ENCODE peak calls at places on chromosomes 12 and 14, in eight cellular contexts. D is transverse colon, L is IMR-90, W is HCT116, K is tibial artery, B is right atrium auricular region, F is OCI-LY7, E is upper lobe of left lung. O is an unnamed sample.

GRCh38 chr12:12922191-12922616 is 29.8 kb downstream of the GPRC5D start:
- DNase-seq in E (no peak), B (peak; percentile 81), K (peak; percentile 79), D (no peak), L (peak; percentile 76), F (no peak), W (no peak), O (peak; percentile 17)

GRCh38 chr12:45518516-45519235 is 210.8 kb upstream of the ARID2 start:
- DNase-seq in K (no peak), B (no peak), E (no peak), L (no peak), F (no peak), W (no peak), D (no peak), O (no peak)

GRCh38 chr12:74317078-74317581 is 220.5 kb upstream of the ATXN7L3B start:
- DNase-seq in L (no peak), B (no peak), E (no peak), D (no peak), K (no peak), W (no peak), F (peak; percentile 4), O (peak; percentile 74)

GRCh38 chr14:92496458-92496857 is 17.1 kb upstream of the RIN3 start:
- DNase-seq in B (no peak), D (no peak), W (no peak), E (no peak), L (no peak), K (no peak), F (no peak), O (no peak)

GRCh38 chr12:57129311-57130288 is 1.3 kb downstream of the LRP1 start:
- DNase-seq in F (no peak), B (peak; percentile 89), D (peak; percentile 38), K (peak; percentile 82), L (no peak), W (no peak), E (no peak), O (peak; percentile 64)

GRCh38 chr14:104794099-104794498 is 1.4 kb downstream of the AKT1 start:
- DNase-seq in B (no peak), L (peak; percentile 66), W (no peak), D (peak; percentile 68), E (peak; percentile 82), F (peak; percentile 39), K (no peak), O (no peak)

GRCh38 chr12:123808167-123808566 is 46.1 kb downstream of the DNAH10 start:
- DNase-seq in L (peak; percentile 7), F (no peak), K (no peak), B (no peak), W (peak; percentile 6), E (no peak), D (no peak), O (peak; percentile 51)

GRCh38 chr14:99946652-99947489 is 118.4 kb upstream of the EVL start:
- DNase-seq in D (peak; percentile 35), E (no peak), K (no peak), B (no peak), L (no peak), F (peak; percentile 44), W (no peak), O (peak; percentile 77)

GRCh38 chr12:52212701-52213540 is 20.1 kb upstream of the KRT7 start:
- DNase-seq in K (peak; percentile 13), L (no peak), W (no peak), F (no peak), D (no peak), B (no peak), E (no peak), O (no peak)

GRCh38 chr12:66036317-66036716 is 94.2 kb downstream of the LLPH start:
- DNase-seq in F (no peak), D (no peak), K (peak; percentile 22), B (no peak), W (peak; percentile 82), L (peak; percentile 92), E (no peak), O (no peak)

DNA sequence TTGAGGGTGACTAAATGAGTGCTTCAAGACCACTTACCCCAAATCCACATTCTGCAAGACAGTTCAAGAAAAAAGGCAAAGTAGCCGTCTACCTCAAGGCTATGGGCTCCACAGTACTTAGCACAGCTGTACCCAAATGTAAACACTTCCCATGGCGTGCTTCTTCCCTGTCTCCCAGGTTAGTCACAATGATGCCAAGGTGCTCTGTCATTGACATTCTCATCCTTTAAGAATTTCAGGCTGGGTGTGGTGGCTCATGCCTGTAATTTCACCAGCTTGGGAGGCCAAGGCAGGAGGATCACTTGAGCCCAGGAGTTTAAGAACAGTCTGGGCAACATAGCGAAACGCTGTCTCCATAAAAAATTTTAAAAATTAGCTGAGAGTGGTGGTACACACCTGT is 51.2 kb upstream of the CERS5 start:
- DNase-seq in D (no peak), L (peak; percentile 71), B (no peak), F (no peak), K (no peak), E (no peak), W (peak; percentile 91), O (no peak)
- H3K4me1 ChIP-seq in D (no peaks in the 10 kb centered on the region), L (peaks cover 12% of the 10 kb centered on the region), B (peaks cover 43% of the 10 kb centered on the region), F (peaks cover 34% of the 10 kb centered on the region), K (peaks cover 44% of the 10 kb centered on the region), E (peaks cover 22% of the 10 kb centered on the region), W (peaks cover 94% of the 10 kb centered on the region), O (peaks cover 13% of the 10 kb centered on the region)

GRCh38 chr12:87814625-87815024 is 214.6 kb downstream of the C12orf50 start:
- DNase-seq in W (no peak), B (no peak), E (no peak), L (peak; percentile 61), F (no peak), D (no peak), K (no peak), O (no peak)

GRCh38 chr12:87813476-87814234 is 215.5 kb downstream of the C12orf50 start:
- DNase-seq in K (no peak), D (no peak), E (no peak), W (no peak), F (no peak), L (peak; percentile 89), B (no peak), O (no peak)

GRCh38 chr12:87818416-87818815 is 210.8 kb downstream of the C12orf50 start:
- DNase-seq in L (no peak), D (no peak), K (no peak), W (no peak), B (no peak), E (no peak), F (no peak), O (no peak)

GRCh38 chr12:87815738-87816137 is 213.5 kb downstream of the C12orf50 start:
- DNase-seq in E (no peak), W (no peak), B (no peak), K (no peak), L (no peak), D (no peak), F (no peak), O (no peak)

GRCh38 chr12:87816186-87816585 is 213.0 kb downstream of the C12orf50 start:
- DNase-seq in L (peak; percentile 43), W (no peak), K (no peak), F (no peak), E (no peak), B (no peak), D (no peak), O (no peak)
- H3K4me1 ChIP-seq in L (peaks cover 15% of the 10 kb centered on the region), W (peaks cover 15% of the 10 kb centered on the region), K (peaks cover 10% of the 10 kb centered on the region), F (no peaks in the 10 kb centered on the region), E (no peaks in the 10 kb centered on the region), B (no peaks in the 10 kb centered on the region), D (no peaks in the 10 kb centered on the region), O (no peaks in the 10 kb centered on the region)

GRCh38 chr14:68948686-68949085 is 30.4 kb downstream of the ACTN1 start:
- DNase-seq in E (no peak), L (no peak), F (no peak), D (no peak), B (no peak), K (no peak), W (no peak), O (no peak)
- H3K4me1 ChIP-seq in E (peaks cover 81% of the 10 kb centered on the region), L (peaks cover 70% of the 10 kb centered on the region), F (no peaks in the 10 kb centered on the region), D (peaks cover 67% of the 10 kb centered on the region), B (peaks cover 100% of the 10 kb centered on the region), K (peaks cover 98% of the 10 kb centered on the region), W (peaks cover 79% of the 10 kb centered on the region), O (peaks cover 41% of the 10 kb centered on the region)

GRCh38 chr14:55689971-55690871 is 110.2 kb downstream of the KTN1 start:
- DNase-seq in W (no peak), K (no peak), F (no peak), D (no peak), E (no peak), L (no peak), B (no peak), O (peak; percentile 23)
- H3K4me1 ChIP-seq in W (no peaks in the 10 kb centered on the region), K (no peaks in the 10 kb centered on the region), F (no peaks in the 10 kb centered on the region), D (no peaks in the 10 kb centered on the region), E (no peaks in the 10 kb centered on the region), L (no peaks in the 10 kb centered on the region), B (peaks cover under 1% of the 10 kb centered on the region), O (peaks cover 13% of the 10 kb centered on the region)

DNA sequence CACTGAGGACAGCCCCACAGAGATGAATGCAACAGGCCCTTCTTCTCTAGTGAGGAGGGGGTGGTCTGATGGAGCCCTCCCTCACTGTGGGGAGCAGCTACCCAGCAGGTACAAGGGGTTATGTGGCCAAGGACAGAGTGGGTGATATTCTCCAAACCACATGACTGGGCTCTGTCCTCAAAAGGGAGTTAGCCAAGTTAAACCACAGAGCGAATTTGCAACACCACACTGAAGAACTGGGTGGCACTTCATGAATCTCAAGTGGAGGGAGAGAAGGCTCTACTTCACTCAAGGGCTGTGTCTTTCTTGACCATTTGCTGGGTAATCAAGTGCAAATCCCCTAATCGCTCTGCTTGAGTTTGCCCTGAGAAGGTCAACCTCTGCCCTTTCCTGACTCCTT is 12.5 kb downstream of the GPR68 start:
- DNase-seq in L (no peak), B (no peak), E (peak; percentile 59), W (no peak), F (no peak), D (no peak), K (no peak), O (no peak)
- H3K4me1 ChIP-seq in L (peaks cover 7% of the 10 kb centered on the region), B (no peaks in the 10 kb centered on the region), E (peaks cover 57% of the 10 kb centered on the region), W (no peaks in the 10 kb centered on the region), F (peaks cover 31% of the 10 kb centered on the region), D (no peaks in the 10 kb centered on the region), K (no peaks in the 10 kb centered on the region), O (peaks cover 14% of the 10 kb centered on the region)

DNA sequence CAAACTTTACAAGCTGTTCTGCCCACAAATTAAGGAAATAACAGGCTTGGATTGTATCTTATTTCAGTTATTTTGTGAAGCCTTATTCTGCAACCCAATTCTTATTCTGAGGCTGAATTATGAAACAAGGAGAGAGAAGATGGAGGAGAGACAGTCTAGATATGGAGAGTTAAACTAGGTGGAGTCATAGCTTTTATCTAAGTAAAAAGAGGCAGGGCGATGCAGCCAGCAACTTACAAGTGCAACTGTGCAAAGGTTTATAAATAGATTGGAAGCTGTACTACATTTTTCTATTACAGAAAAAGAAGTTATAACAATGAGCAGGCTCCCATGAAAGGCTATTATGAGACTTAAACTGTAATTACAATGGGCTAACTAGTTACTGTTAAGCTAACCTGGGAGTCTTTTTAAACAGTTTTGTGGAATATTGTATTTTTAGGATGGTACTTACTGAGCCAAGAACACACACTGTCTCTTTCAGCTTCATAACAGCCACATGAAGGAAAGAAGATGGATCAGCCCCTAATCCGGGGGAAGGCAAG is 22.4 kb downstream of the NID2 start:
- DNase-seq in F (no peak), W (no peak), D (no peak), E (no peak), L (peak; percentile 34), B (no peak), K (no peak), O (no peak)
- H3K4me1 ChIP-seq in F (no peaks in the 10 kb centered on the region), W (peaks cover 13% of the 10 kb centered on the region), D (peaks cover 28% of the 10 kb centered on the region), E (peaks cover 6% of the 10 kb centered on the region), L (peaks cover 54% of the 10 kb centered on the region), B (peaks cover 87% of the 10 kb centered on the region), K (peaks cover 40% of the 10 kb centered on the region), O (no peaks in the 10 kb centered on the region)